ENCODE peak calls at places on chromosomes 5 and 9, in five cellular contexts. S is HuH-7.5, W is IMR-90, G is amniotic stem cell, F is astrocyte of the spinal cord. R is an unnamed sample.

GRCh38 chr5:96146675-96147074 is 185.0 kb upstream of the ELL2 start:
- DNase-seq in W (peak), G (peak), S (no peak), F (peak), R (peak)

GRCh38 chr9:83706703-83707517 is 848 bp downstream of the UBQLN1 start:
- DNase-seq in S (peak), W (peak), F (peak), G (no peak), R (no peak)

GRCh38 chr5:168978500-168978899 is 322.4 kb downstream of the SLIT3 start:
- DNase-seq in F (no peak), S (no peak), G (no peak), W (no peak), R (no peak)

GRCh38 chr9:37380570-37380969 is 41.9 kb upstream of the GRHPR start:
- DNase-seq in S (no peak), F (no peak), G (no peak), W (no peak), R (no peak)

GRCh38 chr5:149323235-149324205 is 21.8 kb upstream of the GRPEL2 start:
- DNase-seq in S (no peak), W (peak), F (peak), G (no peak), R (peak)

GRCh38 chr5:83957188-83957587 is 236.5 kb upstream of the HAPLN1 start:
- DNase-seq in S (no peak), W (peak), F (peak), G (no peak), R (peak)

GRCh38 chr5:74543162-74543995 is 97.1 kb downstream of the ENC1 start:
- DNase-seq in S (no peak), W (peak), F (peak), G (peak), R (peak)

GRCh38 chr5:35281613-35282012 is 51.3 kb upstream of the PRLR start:
- DNase-seq in W (no peak), F (no peak), G (no peak), S (no peak), R (no peak)

GRCh38 chr5:123097871-123098735 is 9.1 kb downstream of the PRDM6 start:
- DNase-seq in G (no peak), F (no peak), W (no peak), S (no peak), R (no peak)

GRCh38 chr5:35087971-35088370 is 40.2 kb upstream of the AGXT2 start:
- DNase-seq in F (peak), G (no peak), W (peak), S (no peak), R (peak)

GRCh38 chr9:115165233-115165632 is 47.3 kb upstream of the TNC start:
- DNase-seq in W (no peak), G (no peak), F (no peak), S (no peak), R (no peak)

GRCh38 chr5:132488590-132488989 is 2.0 kb downstream of the IRF1 start:
- DNase-seq in W (no peak), S (no peak), F (no peak), G (no peak), R (no peak)

GRCh38 chr5:157651623-157652376 is 438 bp downstream of the SOX30 start:
- DNase-seq in S (no peak), W (no peak), F (peak), G (no peak), R (peak)

GRCh38 chr5:60510049-60510448 is 189.9 kb downstream of the DEPDC1B start:
- DNase-seq in W (no peak), G (no peak), F (no peak), S (no peak), R (no peak)

GRCh38 chr9:4339783-4340335 is 40.0 kb upstream of the GLIS3 start:
- DNase-seq in G (no peak), S (no peak), F (no peak), W (peak), R (peak)

GRCh38 chr5:98398465-98398864 is 375.0 kb upstream of the RGMB start:
- DNase-seq in W (no peak), F (no peak), G (no peak), S (no peak), R (no peak)

GRCh38 chr5:127290019-127290945 is at the start of gene MEGF10:
- DNase-seq in W (peak), F (peak), S (peak), G (peak), R (peak)

GRCh38 chr5:1923766-1924165 is 41.0 kb upstream of the IRX4 start:
- DNase-seq in S (no peak), W (no peak), F (no peak), G (no peak), R (no peak)

GRCh38 chr5:181243521-181244307 is at the start of gene RACK1:
- DNase-seq in F (peak), G (no peak), W (peak), S (peak), R (peak)

GRCh38 chr5:174552428-174552827 is 172.0 kb upstream of the MSX2 start:
- DNase-seq in S (no peak), W (no peak), F (no peak), G (no peak), R (no peak)

GRCh38 chr5:174503086-174503460 is 221.3 kb upstream of the MSX2 start:
- DNase-seq in F (no peak), G (no peak), W (no peak), S (no peak), R (no peak)

R was measured in fibroblast of mammary gland.